ENCODE peak calls at places on chromosomes 13 and 19, in eight cellular contexts. G is fibroblast of lung; O is mesenchymal stem cell; E is foreskin fibroblast; X is BE2C; N is fibroblast of pulmonary artery; R is effector memory CD4-positive, alpha-beta T cell; V is cardiac muscle cell. B is an unnamed sample.

GRCh38 chr13:42780044-42780443 is 1.3 kb upstream of the FAM216B start:
- DNase-seq in O (no peak), V (no peak), R (no peak), G (no peak), E (no peak), N (no peak), X (no peak), B (no peak)

GRCh38 chr19:35959040-35959967 is 23.1 kb downstream of the LRFN3 start:
- DNase-seq in E (no peak), O (no peak), R (peak; percentile 68), N (no peak), V (no peak), X (peak; percentile 36), G (no peak), B (no peak)

GRCh38 chr13:103525530-103525929 is 459.3 kb upstream of the SLC10A2 start:
- DNase-seq in N (no peak), R (no peak), X (no peak), G (no peak), O (no peak), E (no peak), V (no peak), B (no peak)

GRCh38 chr19:53015159-53015558 is 1.4 kb downstream of the ERVV-1 start:
- DNase-seq in E (no peak), R (no peak), N (no peak), G (no peak), O (no peak), X (no peak), V (no peak), B (no peak)

GRCh38 chr13:29136341-29136740 is 316.2 kb downstream of the MTUS2 start:
- DNase-seq in X (no peak), O (no peak), G (no peak), E (no peak), V (no peak), R (no peak), N (no peak), B (no peak)

GRCh38 chr13:29925457-29925856 is 75.0 kb upstream of the UBL3 start:
- DNase-seq in O (peak; percentile 79), V (peak; percentile 96), E (peak; percentile 85), X (peak; percentile 69), R (no peak), G (peak; percentile 81), N (peak; percentile 95), B (peak; percentile 86)

GRCh38 chr19:6536138-6536671 is 5.4 kb downstream of the TNFSF9 start:
- DNase-seq in X (peak; percentile 70), O (peak; percentile 29), V (peak; percentile 33), N (peak; percentile 38), G (peak; percentile 36), R (peak; percentile 83), E (no peak), B (peak; percentile 12)

GRCh38 chr13:111156421-111156820 is 41.3 kb downstream of the ARHGEF7 start:
- DNase-seq in R (no peak), V (no peak), X (no peak), N (peak; percentile 4), O (no peak), E (no peak), G (peak; percentile 2), B (peak; percentile 59)

GRCh38 chr13:64684685-64685431 is 2545.3 kb downstream of the PCDH9 start:
- DNase-seq in N (peak; percentile 32), O (no peak), E (peak; percentile 53), X (no peak), R (no peak), G (peak; percentile 59), V (peak; percentile 21), B (no peak)

GRCh38 chr19:23075031-23075733 is 41.6 kb upstream of the ZNF730 start:
- DNase-seq in X (peak; percentile 88), O (peak; percentile 82), R (no peak), G (peak; percentile 80), E (peak; percentile 40), N (peak; percentile 80), V (peak; percentile 84), B (peak; percentile 66)

GRCh38 chr13:99434258-99434788 is 66.9 kb upstream of the TM9SF2 start:
- DNase-seq in E (no peak), G (no peak), V (no peak), N (no peak), X (no peak), O (peak; percentile 22), R (peak; percentile 85), B (no peak)

GRCh38 chr13:112895521-112896465 is 73.2 kb upstream of the MCF2L start:
- DNase-seq in X (no peak), O (no peak), R (no peak), G (no peak), N (no peak), V (no peak), E (no peak), B (no peak)
- H3K4me3 ChIP-seq in X (no peak overlapping the region), O (no peak overlapping the region), R (no peak overlapping the region), G (no peak overlapping the region), N (no peak overlapping the region), V (no peak overlapping the region), E (no peak overlapping the region), B (no peak overlapping the region)

GRCh38 chr19:42282036-42282762 is 13.1 kb downstream of the CIC start:
- DNase-seq in X (peak; percentile 20), G (peak; percentile 52), R (no peak), E (no peak), V (no peak), N (no peak), O (peak; percentile 85), B (peak; percentile 31)

GRCh38 chr19:42280761-42281174 is 11.7 kb downstream of the CIC start:
- DNase-seq in R (no peak), X (no peak), O (peak; percentile 81), N (no peak), E (no peak), V (no peak), G (peak; percentile 76), B (peak; percentile 23)

GRCh38 chr19:42279902-42280760 is 11.1 kb downstream of the CIC start:
- DNase-seq in V (peak; percentile 94), R (peak; percentile 78), G (peak; percentile 91), O (peak; percentile 93), N (peak; percentile 93), E (peak; percentile 90), X (peak; percentile 95), B (peak; percentile 84)

GRCh38 chr19:42282810-42283247 is 13.8 kb downstream of the CIC start:
- DNase-seq in E (no peak), O (no peak), R (no peak), N (no peak), X (no peak), V (no peak), G (no peak), B (no peak)

DNA sequence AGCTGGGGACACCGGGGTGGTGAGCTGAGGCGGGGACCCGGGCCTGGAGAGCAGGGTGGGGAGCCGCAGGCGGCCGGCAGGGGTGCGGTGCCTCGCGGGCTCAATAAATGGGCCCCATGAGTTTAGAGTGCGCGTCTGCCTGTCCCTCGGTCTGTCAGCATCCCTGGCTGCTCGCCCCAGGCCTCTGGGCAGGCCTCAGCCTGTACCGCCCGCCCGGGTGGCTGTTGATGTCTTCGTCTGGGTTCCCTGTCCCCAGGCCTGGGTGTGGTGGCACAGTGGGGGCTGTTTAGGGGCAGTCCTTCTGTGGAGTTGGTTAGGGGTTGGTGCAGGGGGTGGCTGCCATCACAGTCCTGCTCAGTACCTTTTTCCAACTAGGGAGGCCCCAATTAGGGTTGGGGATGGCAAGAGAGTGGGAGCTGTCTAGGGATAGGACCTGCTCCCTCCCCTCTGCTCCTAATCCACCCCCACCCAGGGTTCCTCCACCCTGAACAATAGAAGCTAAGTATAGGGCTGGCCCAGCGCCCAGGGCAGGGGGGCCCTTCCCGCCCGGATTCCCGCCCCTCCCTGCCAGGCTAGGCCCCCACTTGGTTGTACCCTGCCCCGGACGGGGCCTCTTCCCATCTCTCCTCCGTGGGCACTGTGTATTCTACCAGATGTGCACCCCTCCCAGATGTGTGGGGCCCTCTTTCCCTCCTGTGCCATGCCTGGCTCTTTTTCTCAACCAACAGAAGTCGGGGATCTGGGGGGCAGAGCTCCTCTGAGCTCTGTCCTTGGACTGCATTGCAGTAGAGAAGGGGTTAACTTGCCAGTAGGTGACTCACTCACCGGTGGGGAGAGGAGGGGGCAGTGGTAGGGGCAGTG is 12.4 kb downstream of the CIC start:
- DNase-seq in G (peak; percentile 75), X (peak; percentile 70), V (peak; percentile 56), R (no peak), N (peak; percentile 61), E (no peak), O (peak; percentile 52), B (peak; percentile 41)
- H3K4me3 ChIP-seq in G (peak overlapping the region; percentile 33), X (peak overlapping the region; percentile 79), V (peak overlapping the region; percentile 91), R (peak overlapping the region; percentile 5), N (peak overlapping the region; percentile 69), E (peak overlapping the region; percentile 80), O (peak overlapping the region; percentile 69), B (peak overlapping the region; percentile 78)

GRCh38 chr19:17604372-17605025 is 49.0 kb downstream of the COLGALT1 start:
- DNase-seq in X (no peak), V (no peak), N (no peak), E (no peak), O (no peak), G (no peak), R (no peak), B (no peak)

GRCh38 chr19:17605117-17605516 is 49.7 kb downstream of the COLGALT1 start:
- DNase-seq in R (no peak), E (no peak), V (no peak), G (no peak), N (no peak), O (no peak), X (no peak), B (no peak)

GRCh38 chr19:17607936-17608335 is 52.5 kb downstream of the COLGALT1 start:
- DNase-seq in E (no peak), X (no peak), V (no peak), R (no peak), G (no peak), O (no peak), N (no peak), B (no peak)

GRCh38 chr19:17605761-17606745 is 50.6 kb downstream of the COLGALT1 start:
- DNase-seq in X (peak; percentile 83), N (peak; percentile 80), R (peak; percentile 67), V (peak; percentile 83), O (peak; percentile 74), G (peak; percentile 55), E (peak; percentile 70), B (peak; percentile 70)

GRCh38 chr19:17606786-17607185 is 51.3 kb downstream of the COLGALT1 start:
- DNase-seq in V (no peak), G (no peak), R (no peak), X (no peak), E (no peak), O (no peak), N (no peak), B (no peak)
- H3K4me3 ChIP-seq in V (peak overlapping the region; percentile 39), G (no peak overlapping the region), R (no peak overlapping the region), X (no peak overlapping the region), E (no peak overlapping the region), O (no peak overlapping the region), N (no peak overlapping the region), B (no peak overlapping the region)

GRCh38 chr19:15556634-15557181 is 48.4 kb downstream of the CYP4F22 start:
- DNase-seq in N (no peak), E (no peak), V (no peak), O (no peak), X (no peak), R (no peak), G (no peak), B (no peak)
- H3K4me3 ChIP-seq in N (no peak overlapping the region), E (no peak overlapping the region), V (no peak overlapping the region), O (peak overlapping the region; percentile 69), X (no peak overlapping the region), R (no peak overlapping the region), G (no peak overlapping the region), B (no peak overlapping the region)